ENCODE peak calls at places on chromosome 2, in nine cellular contexts. H, Z, C, B, J, R, Y, U and P are unnamed samples.

GRCh38 chr2:45598545-45598944 is 12.5 kb downstream of the SRBD1 start:
- DNase-seq in U (no peak), Y (no peak), Z (no peak), J (no peak), R (no peak), C (no peak), B (no peak), H (no peak), P (no peak)

GRCh38 chr2:180520816-180521595 is 459.4 kb upstream of the UBE2E3 start:
- DNase-seq in Z (peak; percentile 36), Y (no peak), R (no peak), B (no peak), U (peak; percentile 77), J (no peak), H (no peak), C (no peak), P (no peak)

GRCh38 chr2:219706823-219707281 is 79.4 kb downstream of the SLC4A3 start:
- DNase-seq in J (no peak), Y (no peak), C (no peak), R (no peak), H (no peak), B (no peak), U (peak; percentile 31), Z (no peak), P (no peak)

GRCh38 chr2:133085646-133086045 is 415.6 kb upstream of the LYPD1 start:
- DNase-seq in B (no peak), H (no peak), Y (no peak), J (no peak), C (no peak), R (no peak), U (no peak), Z (no peak), P (no peak)

GRCh38 chr2:142131016-142131714 is at the start of gene LRP1B:
- DNase-seq in C (no peak), B (no peak), U (peak; percentile 46), Z (peak; percentile 45), Y (peak; percentile 82), H (peak; percentile 54), R (peak; percentile 63), J (no peak), P (no peak)

GRCh38 chr2:205372141-205372540 is 310.2 kb upstream of the NRP2 start:
- DNase-seq in U (peak; percentile 30), R (no peak), Z (no peak), J (no peak), C (no peak), H (no peak), B (no peak), Y (no peak), P (no peak)

GRCh38 chr2:64765160-64765805 is 111.6 kb upstream of the SERTAD2 start:
- DNase-seq in U (no peak), C (no peak), Z (no peak), R (no peak), B (no peak), J (no peak), Y (no peak), H (no peak), P (no peak)

GRCh38 chr2:203418271-203418670 is 90.1 kb downstream of the ABI2 start:
- DNase-seq in U (no peak), C (no peak), H (no peak), J (no peak), B (no peak), Y (no peak), R (no peak), Z (no peak), P (no peak)

GRCh38 chr2:118943286-118943685 is 1.3 kb downstream of the MARCO start:
- DNase-seq in B (no peak), R (no peak), Z (no peak), U (no peak), C (no peak), J (no peak), H (no peak), Y (no peak), P (no peak)

GRCh38 chr2:216242365-216242764 is 129.9 kb downstream of the MARCHF4 start:
- DNase-seq in R (peak; percentile 52), B (no peak), U (no peak), C (no peak), H (no peak), Z (no peak), J (no peak), Y (peak; percentile 46), P (no peak)

GRCh38 chr2:176246324-176246723 is 22.9 kb upstream of the MTX2 start:
- DNase-seq in U (no peak), J (no peak), B (no peak), R (no peak), Z (no peak), Y (no peak), C (no peak), H (no peak), P (no peak)

GRCh38 chr2:70921839-70922590 is 13.7 kb upstream of the ATP6V1B1 start:
- DNase-seq in Y (peak; percentile 55), U (peak; percentile 31), C (no peak), H (no peak), R (no peak), J (no peak), B (peak; percentile 7), Z (peak; percentile 67), P (no peak)

GRCh38 chr2:11729362-11730212 is 16.8 kb upstream of the LPIN1 start:
- DNase-seq in J (no peak), R (no peak), H (no peak), Z (no peak), B (no peak), C (no peak), U (no peak), Y (no peak), P (no peak)

GRCh38 chr2:127526940-127527804 is 883 bp upstream of the IWS1 start:
- DNase-seq in Z (no peak), U (no peak), B (no peak), C (no peak), Y (peak; percentile 61), H (no peak), J (peak; percentile 51), R (peak; percentile 58), P (no peak)

GRCh38 chr2:127525692-127526141 is 572 bp downstream of the IWS1 start:
- DNase-seq in B (no peak), J (peak; percentile 55), R (peak; percentile 42), Z (no peak), C (no peak), U (peak; percentile 84), H (no peak), Y (peak; percentile 71), P (no peak)

GRCh38 chr2:127520424-127520823 is 5.9 kb downstream of the IWS1 start:
- DNase-seq in H (no peak), U (no peak), C (no peak), Z (no peak), J (no peak), B (no peak), R (no peak), Y (no peak), P (no peak)

GRCh38 chr2:127526142-127526939 is at the start of gene IWS1:
- DNase-seq in H (peak; percentile 97), U (peak; percentile 100), R (peak; percentile 99), B (peak; percentile 95), C (peak; percentile 90), J (peak; percentile 97), Z (peak; percentile 98), Y (peak; percentile 98), P (peak; percentile 93)

DNA sequence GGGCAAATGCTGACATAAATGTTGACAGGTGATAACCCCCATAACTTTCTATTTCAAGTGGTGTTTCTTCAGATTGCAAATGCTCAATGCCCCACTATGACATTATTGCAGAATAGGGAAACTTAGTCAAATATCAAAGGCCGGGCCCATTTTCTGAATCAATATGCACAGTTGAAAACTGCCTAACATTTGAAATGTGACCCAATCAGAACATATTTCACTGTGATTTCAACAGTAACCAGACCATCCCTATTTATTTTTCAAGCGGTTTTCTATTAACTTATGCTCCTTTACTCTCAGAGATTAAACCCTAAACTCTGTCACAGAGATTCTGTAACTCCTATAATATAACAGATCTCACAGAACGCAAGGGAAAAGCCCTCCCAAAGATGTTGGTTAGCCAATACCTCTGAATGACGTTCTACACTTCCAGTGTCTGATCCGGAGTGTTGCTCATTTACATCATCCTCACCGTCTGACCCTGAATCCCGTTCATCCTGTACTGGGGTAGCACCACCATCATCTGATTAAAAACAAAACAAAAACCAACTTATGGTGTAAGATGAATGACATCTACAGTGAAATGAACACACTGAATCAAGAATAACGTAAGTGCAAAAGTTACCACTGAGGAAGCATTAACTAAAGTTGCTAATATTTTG is 2.9 kb downstream of the IWS1 start:
- DNase-seq in U (no peak), Y (no peak), R (no peak), J (no peak), C (no peak), Z (no peak), H (no peak), B (no peak), P (no peak)
- H3K4me3 ChIP-seq in U (no peak overlapping the region), Y (peak overlapping the region; percentile 98), R (no peak overlapping the region), J (no peak overlapping the region), C (peak overlapping the region; percentile 46), Z (no peak overlapping the region), H (no peak overlapping the region), B (no peak overlapping the region), P (no peak overlapping the region)

GRCh38 chr2:239209806-239210205 is 191.0 kb downstream of the HDAC4 start:
- DNase-seq in H (no peak), R (no peak), Z (no peak), Y (no peak), U (no peak), C (no peak), J (no peak), B (no peak), P (no peak)
- H3K27ac ChIP-seq in H (no peak overlapping the region), R (peak overlapping the region; percentile 57), Z (no peak overlapping the region), Y (peak overlapping the region; percentile 67), U (no peak overlapping the region), C (no peak overlapping the region), J (no peak overlapping the region), B (peak overlapping the region; percentile 14), P (no peak overlapping the region)

DNA sequence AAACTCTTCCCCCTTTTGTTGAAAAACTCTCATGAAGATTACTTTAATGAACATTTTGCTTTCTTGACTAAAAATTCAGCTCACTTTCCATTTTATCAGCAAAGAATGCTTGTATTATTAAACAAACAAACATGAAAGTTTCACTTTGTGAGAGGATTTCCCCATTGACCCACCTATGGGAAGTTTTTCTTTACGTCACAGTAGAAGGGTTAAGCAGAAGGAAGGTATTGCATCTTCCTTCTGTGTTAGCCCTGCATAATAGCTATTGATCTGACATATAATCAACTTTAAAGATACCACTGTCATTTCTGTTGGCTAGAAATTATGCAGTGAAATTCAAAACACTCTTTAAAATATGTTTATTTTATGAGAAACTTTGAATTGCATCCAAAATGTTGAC is 566.5 kb downstream of the ZEB2 start:
- DNase-seq in B (no peak), C (no peak), R (no peak), Y (no peak), Z (no peak), H (no peak), J (no peak), U (no peak), P (no peak)
- H3K4me1 ChIP-seq in B (no peaks in the 10 kb centered on the region), C (no peaks in the 10 kb centered on the region), R (peaks cover 18% of the 10 kb centered on the region), Y (peaks cover 5% of the 10 kb centered on the region), Z (no peaks in the 10 kb centered on the region), H (no peaks in the 10 kb centered on the region), J (no peaks in the 10 kb centered on the region), U (peaks cover 51% of the 10 kb centered on the region), P (no peaks in the 10 kb centered on the region)

DNA sequence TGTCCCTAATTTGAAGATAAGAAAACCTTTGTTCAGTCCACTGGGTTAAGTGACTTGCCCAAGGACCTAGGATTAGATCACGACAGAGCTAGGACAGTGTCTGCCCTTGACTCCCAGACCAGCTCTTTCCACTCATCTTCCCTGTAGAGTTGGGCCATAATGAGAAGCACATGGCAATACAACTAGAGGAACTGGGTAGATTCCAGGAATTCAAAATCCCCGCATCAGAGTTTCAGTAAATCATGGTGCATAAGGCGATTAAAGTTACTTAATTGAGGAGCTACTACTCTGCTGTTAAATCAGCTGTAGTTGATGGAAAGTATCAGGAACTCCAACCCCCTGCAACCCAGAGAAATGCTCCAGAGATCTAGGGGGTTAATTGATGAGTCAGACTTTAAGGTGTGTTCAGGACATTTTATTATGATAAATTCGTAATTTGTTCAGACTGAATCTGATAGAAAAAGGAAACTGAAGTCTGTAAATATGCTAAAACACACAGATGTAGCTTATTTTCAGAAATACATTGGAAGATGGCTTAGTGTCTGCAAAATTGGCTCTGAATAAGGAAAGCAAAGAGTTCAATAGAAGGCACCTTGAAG is 5.7 kb downstream of the ANTXR1 start:
- DNase-seq in H (no peak), C (no peak), R (no peak), B (no peak), Y (no peak), U (peak; percentile 58), J (no peak), Z (no peak), P (no peak)
- H3K4me3 ChIP-seq in H (no peak overlapping the region), C (no peak overlapping the region), R (no peak overlapping the region), B (no peak overlapping the region), Y (no peak overlapping the region), U (peak overlapping the region; percentile 4), J (no peak overlapping the region), Z (no peak overlapping the region), P (no peak overlapping the region)